ENCODE peak calls at places on chromosomes 7 and 10, in six cellular contexts. One of them, this sample, is unnamed.
A peak's percentile ranks its signal among the peaks of the same experiment; 100 is the strongest.

GRCh38 chr7:99440195-99440594 is 1.5 kb downstream of the CPSF4 start:
- DNase-seq in AG08395: no peak
- DNase-seq in Calu3: no peak
- DNase-seq in aorta: no peak
- DNase-seq in CD4-positive, CD25-positive, alpha-beta regulatory T cell: no peak
- DNase-seq in HepG2: no peak
- DNase-seq in this sample: no peak

GRCh38 chr10:73253226-73253557 is 748 bp upstream of the MRPS16 start:
- DNase-seq in Calu3: no peak
- DNase-seq in HepG2: peak; percentile 30
- DNase-seq in CD4-positive, CD25-positive, alpha-beta regulatory T cell: no peak
- DNase-seq in aorta: no peak
- DNase-seq in AG08395: no peak
- DNase-seq in this sample: no peak

GRCh38 chr7:151840088-151840910 is 36.6 kb downstream of the PRKAG2 start:
- DNase-seq in Calu3: no peak
- DNase-seq in AG08395: no peak
- DNase-seq in HepG2: no peak
- DNase-seq in CD4-positive, CD25-positive, alpha-beta regulatory T cell: no peak
- DNase-seq in aorta: no peak
- DNase-seq in this sample: no peak

GRCh38 chr10:17961551-17962422 is 10.1 kb downstream of the SLC39A12 start:
- DNase-seq in HepG2: no peak
- DNase-seq in AG08395: peak; percentile 33
- DNase-seq in CD4-positive, CD25-positive, alpha-beta regulatory T cell: no peak
- DNase-seq in aorta: no peak
- DNase-seq in Calu3: no peak
- DNase-seq in this sample: no peak

GRCh38 chr10:28833313-28833712 is 156.0 kb downstream of the BAMBI start:
- DNase-seq in HepG2: no peak
- DNase-seq in aorta: no peak
- DNase-seq in AG08395: no peak
- DNase-seq in Calu3: no peak
- DNase-seq in CD4-positive, CD25-positive, alpha-beta regulatory T cell: no peak
- DNase-seq in this sample: no peak

GRCh38 chr7:69429817-69430501 is 168.3 kb upstream of the AUTS2 start:
- DNase-seq in AG08395: peak; percentile 66
- DNase-seq in HepG2: no peak
- DNase-seq in CD4-positive, CD25-positive, alpha-beta regulatory T cell: no peak
- DNase-seq in Calu3: no peak
- DNase-seq in aorta: peak; percentile 77
- DNase-seq in this sample: no peak

GRCh38 chr10:120456626-120457430 is at the start of gene PLPP4:
- DNase-seq in Calu3: peak; percentile 33
- DNase-seq in CD4-positive, CD25-positive, alpha-beta regulatory T cell: no peak
- DNase-seq in HepG2: no peak
- DNase-seq in AG08395: peak; percentile 61
- DNase-seq in aorta: peak; percentile 47
- DNase-seq in this sample: no peak

GRCh38 chr10:129101232-129101980 is 365.6 kb upstream of the MGMT start:
- DNase-seq in CD4-positive, CD25-positive, alpha-beta regulatory T cell: no peak
- DNase-seq in AG08395: no peak
- DNase-seq in HepG2: no peak
- DNase-seq in aorta: no peak
- DNase-seq in Calu3: no peak
- DNase-seq in this sample: no peak

GRCh38 chr10:20948723-20949327 is 51.7 kb upstream of the NEBL start:
- DNase-seq in AG08395: no peak
- DNase-seq in aorta: no peak
- DNase-seq in CD4-positive, CD25-positive, alpha-beta regulatory T cell: no peak
- DNase-seq in Calu3: no peak
- DNase-seq in HepG2: no peak
- DNase-seq in this sample: no peak

GRCh38 chr10:17005621-17006566 is 123.7 kb downstream of the CUBN start:
- DNase-seq in AG08395: no peak
- DNase-seq in CD4-positive, CD25-positive, alpha-beta regulatory T cell: no peak
- DNase-seq in HepG2: no peak
- DNase-seq in Calu3: no peak
- DNase-seq in aorta: no peak
- DNase-seq in this sample: no peak

GRCh38 chr10:48199580-48200377 is 74.7 kb downstream of the FRMPD2 start:
- DNase-seq in Calu3: no peak
- DNase-seq in CD4-positive, CD25-positive, alpha-beta regulatory T cell: no peak
- DNase-seq in HepG2: no peak
- DNase-seq in AG08395: peak; percentile 48
- DNase-seq in aorta: no peak
- DNase-seq in this sample: no peak

GRCh38 chr10:5396545-5396944 is 8.1 kb downstream of the TUBAL3 start:
- DNase-seq in CD4-positive, CD25-positive, alpha-beta regulatory T cell: no peak
- DNase-seq in aorta: no peak
- DNase-seq in AG08395: no peak
- DNase-seq in HepG2: no peak
- DNase-seq in Calu3: no peak
- DNase-seq in this sample: no peak

GRCh38 chr7:123004931-123005330 is 9.4 kb upstream of the TAS2R16 start:
- DNase-seq in Calu3: no peak
- DNase-seq in CD4-positive, CD25-positive, alpha-beta regulatory T cell: no peak
- DNase-seq in aorta: no peak
- DNase-seq in HepG2: no peak
- DNase-seq in AG08395: peak; percentile 6
- DNase-seq in this sample: no peak

GRCh38 chr10:76550806-76551205 is 1086.8 kb downstream of the KCNMA1 start:
- DNase-seq in aorta: no peak
- DNase-seq in Calu3: no peak
- DNase-seq in HepG2: no peak
- DNase-seq in CD4-positive, CD25-positive, alpha-beta regulatory T cell: no peak
- DNase-seq in AG08395: peak; percentile 18
- DNase-seq in this sample: no peak

GRCh38 chr10:125265579-125265955 is 105.2 kb upstream of the CTBP2 start:
- DNase-seq in CD4-positive, CD25-positive, alpha-beta regulatory T cell: no peak
- DNase-seq in AG08395: peak; percentile 15
- DNase-seq in aorta: no peak
- DNase-seq in Calu3: no peak
- DNase-seq in HepG2: no peak
- DNase-seq in this sample: no peak

GRCh38 chr7:95240910-95241309 is 83.4 kb downstream of the PON1 start:
- DNase-seq in CD4-positive, CD25-positive, alpha-beta regulatory T cell: no peak
- DNase-seq in HepG2: no peak
- DNase-seq in aorta: no peak
- DNase-seq in Calu3: no peak
- DNase-seq in AG08395: no peak
- DNase-seq in this sample: no peak